ENCODE peak calls at places on chromosome 21, in eight cellular contexts. J is cardiac fibroblast, S is WTC11, H is MCF 10A, P is B cell, D is GM12878, X is fibroblast of pulmonary artery, K is brain microvascular endothelial cell. C is an unnamed sample.

GRCh38 chr21:27268290-27268689 is 301.4 kb upstream of the ADAMTS5 start:
- DNase-seq in J (no peak), S (no peak), H (peak; percentile 8), P (no peak), D (no peak), X (peak; percentile 35), K (peak; percentile 33), C (no peak)

GRCh38 chr21:24693779-24694178 is 913.5 kb downstream of the MRPL39 start:
- DNase-seq in J (no peak), S (no peak), H (peak; percentile 40), P (no peak), D (no peak), X (no peak), K (no peak), C (no peak)

GRCh38 chr21:34367320-34367935 is 3.6 kb downstream of the KCNE2 start:
- DNase-seq in J (peak; percentile 83), S (peak; percentile 48), H (peak; percentile 83), P (peak; percentile 46), D (no peak), X (peak; percentile 80), K (peak; percentile 64), C (peak; percentile 90)

GRCh38 chr21:43884012-43884860 is 19.2 kb downstream of the AGPAT3 start:
- DNase-seq in J (peak; percentile 41), S (no peak), H (peak; percentile 75), P (no peak), D (no peak), X (peak; percentile 44), K (peak; percentile 33), C (peak; percentile 59)

GRCh38 chr21:26096972-26097371 is 73.6 kb downstream of the APP start:
- DNase-seq in J (no peak), S (no peak), H (no peak), P (no peak), D (no peak), X (no peak), K (no peak), C (no peak)

GRCh38 chr21:21247441-21247840 is 249.2 kb downstream of the NCAM2 start:
- DNase-seq in J (no peak), S (no peak), H (no peak), P (no peak), D (no peak), X (no peak), K (no peak), C (no peak)

GRCh38 chr21:43281661-43282357 is 113.0 kb downstream of the CRYAA start:
- DNase-seq in J (no peak), S (no peak), H (no peak), P (no peak), D (no peak), X (no peak), K (no peak), C (no peak)

GRCh38 chr21:42983102-42983501 is 8.7 kb downstream of the PKNOX1 start:
- DNase-seq in J (no peak), S (no peak), H (no peak), P (no peak), D (no peak), X (no peak), K (no peak), C (no peak)

GRCh38 chr21:14889080-14889805 is 175.6 kb downstream of the NRIP1 start:
- DNase-seq in J (peak; percentile 89), S (no peak), H (peak; percentile 84), P (no peak), D (no peak), X (peak; percentile 93), K (peak; percentile 87), C (peak; percentile 49)

GRCh38 chr21:35002879-35003722 is 46.0 kb downstream of the RUNX1 start:
- DNase-seq in J (peak; percentile 64), S (no peak), H (no peak), P (no peak), D (no peak), X (peak; percentile 77), K (peak; percentile 77), C (no peak)

GRCh38 chr21:15054089-15054488 is 10.7 kb downstream of the NRIP1 start:
- DNase-seq in J (no peak), S (no peak), H (no peak), P (no peak), D (no peak), X (no peak), K (no peak), C (no peak)

GRCh38 chr21:42819861-42820512 is 59.4 kb downstream of the WDR4 start:
- DNase-seq in J (no peak), S (no peak), H (no peak), P (no peak), D (no peak), X (no peak), K (no peak), C (no peak)

GRCh38 chr21:34545079-34545884 is 33.3 kb upstream of the KCNE1 start:
- DNase-seq in J (peak; percentile 81), S (no peak), H (no peak), P (peak; percentile 45), D (peak; percentile 86), X (peak; percentile 65), K (no peak), C (peak; percentile 34)

DNA sequence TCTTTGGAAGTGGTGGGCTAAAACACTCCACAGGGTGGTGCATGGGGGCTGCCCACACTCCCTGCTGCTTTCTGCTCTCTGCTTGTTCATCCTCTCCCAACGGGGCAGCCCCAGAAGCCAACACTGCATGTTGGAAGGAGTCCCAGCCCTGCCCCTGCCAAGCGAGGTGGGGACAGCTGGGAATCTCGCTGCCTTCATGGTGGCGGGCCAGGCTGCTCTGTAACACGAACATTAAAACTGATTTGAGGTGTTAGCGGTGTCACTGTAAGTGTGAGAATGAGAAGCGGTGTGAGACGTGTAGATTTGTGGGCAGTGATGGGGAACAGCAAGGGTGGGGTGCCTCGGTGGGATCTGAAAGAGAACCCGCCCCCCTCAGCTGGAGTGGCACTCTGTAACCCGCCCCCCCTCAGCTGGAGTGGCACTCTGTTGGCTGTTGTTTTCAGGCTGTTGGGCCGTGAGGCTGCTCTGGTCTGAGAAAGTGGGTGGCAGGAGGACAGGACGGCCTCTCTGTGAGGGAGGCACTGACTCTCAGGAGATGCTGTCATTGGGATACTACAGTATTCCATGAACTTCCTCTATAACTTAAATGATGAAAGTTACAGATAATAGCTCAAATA is 80.9 kb downstream of the PCBP3 start:
- DNase-seq in J (no peak), S (no peak), H (no peak), P (no peak), D (no peak), X (no peak), K (no peak), C (no peak)
- TF ChIP-seq CTCF in J (no peak), S (no peak), H (no peak), P (no peak), D (no peak), X (no peak), K (no peak), C (no peak)

DNA sequence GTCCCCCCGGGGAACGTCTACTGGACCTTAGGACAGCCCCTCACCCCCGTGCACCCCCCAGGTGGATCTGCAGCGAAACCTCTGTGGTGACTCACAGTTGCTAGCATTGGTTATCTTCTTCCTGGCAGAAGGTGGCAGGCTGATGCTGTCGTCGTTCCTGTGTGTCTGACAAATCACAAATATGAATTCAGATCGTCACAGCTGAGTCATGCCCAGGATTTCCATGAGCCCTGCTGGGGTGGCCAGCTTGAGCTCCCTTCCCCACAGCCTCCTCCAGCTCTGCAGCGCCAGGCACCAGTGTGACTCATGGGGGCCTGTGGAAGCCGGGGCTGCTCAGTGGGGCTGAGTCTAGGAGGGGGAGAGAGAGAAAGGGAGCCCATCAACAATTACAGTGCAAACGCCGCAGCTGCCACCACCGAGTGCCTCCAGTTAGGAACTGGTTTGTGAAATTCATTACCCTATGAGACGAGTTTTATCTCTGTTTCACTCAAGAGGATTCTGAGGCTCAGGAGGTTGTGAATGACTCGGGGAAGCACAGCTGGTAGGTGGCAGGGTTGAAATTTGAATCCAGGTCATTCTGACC is 197.9 kb downstream of the DYRK1A start:
- DNase-seq in J (peak; percentile 96), S (peak; percentile 37), H (peak; percentile 97), P (peak; percentile 64), D (peak; percentile 58), X (peak; percentile 98), K (peak; percentile 99), C (peak; percentile 99)
- TF ChIP-seq CTCF in J (no peak), S (no peak), H (no peak), P (no peak), D (peak; percentile 47), X (no peak), K (peak; percentile 6), C (peak; percentile 34)

DNA sequence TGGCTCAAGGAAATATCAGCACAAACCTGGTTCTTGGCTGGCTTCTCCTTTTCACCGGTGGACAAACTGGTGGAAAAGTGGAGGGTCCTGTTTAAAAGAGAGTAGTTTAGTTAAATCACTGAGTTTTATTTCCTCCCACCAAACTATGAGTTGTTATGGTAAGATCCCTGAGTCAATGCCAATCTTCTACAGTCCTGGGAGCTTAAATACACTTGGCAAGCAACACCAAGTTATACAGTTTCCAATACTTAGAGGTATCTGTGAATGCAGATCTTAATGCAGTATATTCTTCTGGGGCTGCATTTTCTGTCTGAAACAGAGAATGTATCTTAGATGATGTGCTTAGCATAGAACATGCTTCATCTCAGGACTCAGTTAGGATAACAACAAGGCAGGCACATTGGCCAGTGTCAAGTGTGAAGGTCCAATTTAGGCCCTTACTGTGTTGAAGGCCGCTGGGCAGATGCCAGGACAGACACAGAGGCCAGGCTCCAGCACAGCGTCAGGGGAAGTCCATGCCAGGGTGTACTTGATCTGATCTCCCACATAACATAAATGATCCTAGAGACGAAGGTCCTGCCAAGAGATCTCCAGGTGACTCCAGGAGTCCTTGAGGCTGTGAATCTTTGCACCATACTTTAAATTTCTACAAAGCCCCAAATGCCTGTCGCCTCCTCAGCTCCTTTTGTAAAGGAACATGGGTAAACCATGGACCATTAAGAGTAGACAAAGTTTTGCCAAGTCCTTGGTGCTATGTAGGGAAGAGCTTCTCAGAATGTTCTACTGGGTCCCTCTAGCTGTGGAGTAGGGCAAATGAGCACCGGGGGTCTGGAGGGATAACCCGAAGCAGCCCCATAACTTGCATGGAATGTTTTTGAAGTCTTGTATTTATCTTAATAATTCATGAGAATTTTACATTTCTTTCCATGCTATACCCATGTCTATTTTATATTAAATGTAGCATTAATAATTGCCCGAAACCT is 76.8 kb downstream of the KCNJ15 start:
- DNase-seq in J (peak; percentile 56), S (no peak), H (peak; percentile 36), P (no peak), D (no peak), X (peak; percentile 59), K (no peak), C (no peak)
- TF ChIP-seq CTCF in J (peak; percentile 44), S (no peak), H (peak; percentile 8), P (no peak), D (peak; percentile 31), X (peak; percentile 56), K (peak; percentile 64), C (no peak)

GRCh38 chr21:39392981-39393380 is 44.1 kb upstream of the HMGN1 start:
- DNase-seq in J (no peak), S (no peak), H (no peak), P (no peak), D (no peak), X (no peak), K (no peak), C (no peak)

GRCh38 chr21:39388811-39389155 is 39.9 kb upstream of the HMGN1 start:
- DNase-seq in J (no peak), S (no peak), H (no peak), P (no peak), D (no peak), X (no peak), K (no peak), C (no peak)

GRCh38 chr21:39392296-39392695 is 43.4 kb upstream of the HMGN1 start:
- DNase-seq in J (no peak), S (no peak), H (no peak), P (no peak), D (no peak), X (no peak), K (no peak), C (no peak)

GRCh38 chr21:39388038-39388810 is 39.3 kb upstream of the HMGN1 start:
- DNase-seq in J (peak; percentile 85), S (peak; percentile 98), H (peak; percentile 88), P (peak; percentile 89), D (no peak), X (peak; percentile 84), K (peak; percentile 69), C (peak; percentile 85)

GRCh38 chr21:39390212-39390765 is 41.4 kb upstream of the HMGN1 start:
- DNase-seq in J (no peak), S (peak; percentile 44), H (no peak), P (no peak), D (no peak), X (no peak), K (no peak), C (no peak)
- TF ChIP-seq CTCF in J (no peak), S (no peak), H (no peak), P (no peak), D (no peak), X (no peak), K (no peak), C (no peak)